ENCODE peak calls at places on chromosomes 16 and 17, in eight cellular contexts. I, X, C, Q, O, E, V and H are unnamed samples.

GRCh38 chr16:424033-424622 is 1.3 kb upstream of the RAB11FIP3 start:
- DNase-seq in Q (peak; percentile 45), V (peak; percentile 97), C (no peak), X (peak; percentile 2), E (no peak), I (peak; percentile 80), O (peak; percentile 58), H (peak; percentile 66)

GRCh38 chr17:7560172-7561027 is 1.3 kb upstream of the SENP3 start:
- DNase-seq in Q (peak; percentile 83), I (peak; percentile 66), C (no peak), V (no peak), X (peak; percentile 49), E (peak; percentile 33), O (peak; percentile 87), H (peak; percentile 80)

GRCh38 chr16:23865853-23866252 is 30.1 kb downstream of the PRKCB start:
- DNase-seq in I (no peak), O (no peak), X (no peak), Q (no peak), V (no peak), C (peak; percentile 19), E (no peak), H (no peak)

GRCh38 chr16:21158208-21159110 is at the start of gene LDAF1:
- DNase-seq in O (peak; percentile 93), V (peak; percentile 44), X (peak; percentile 46), I (peak; percentile 86), C (peak; percentile 68), Q (peak; percentile 81), E (peak; percentile 75), H (peak; percentile 87)

GRCh38 chr17:28579526-28579925 is 2.8 kb upstream of the ALDOC start:
- DNase-seq in V (no peak), C (no peak), X (no peak), Q (no peak), I (no peak), O (no peak), E (no peak), H (no peak)

GRCh38 chr17:39787743-39788484 is 50.2 kb downstream of the GRB7 start:
- DNase-seq in I (no peak), O (no peak), V (no peak), Q (no peak), E (no peak), C (no peak), X (no peak), H (no peak)

GRCh38 chr17:35460354-35460851 is 11.8 kb upstream of the SLFN13 start:
- DNase-seq in C (peak; percentile 34), Q (peak; percentile 75), O (peak; percentile 82), V (no peak), X (no peak), E (peak; percentile 31), I (peak; percentile 14), H (peak; percentile 86)

GRCh38 chr16:1530349-1530882 is 3.0 kb upstream of the TMEM204 start:
- DNase-seq in V (no peak), E (no peak), X (no peak), O (no peak), C (no peak), Q (no peak), I (no peak), H (no peak)

GRCh38 chr16:81449241-81449640 is 4.6 kb downstream of the CMIP start:
- DNase-seq in X (no peak), I (no peak), Q (no peak), V (no peak), O (no peak), E (no peak), C (no peak), H (no peak)

GRCh38 chr17:37182786-37183185 is 193.0 kb upstream of the C17orf78 start:
- DNase-seq in Q (no peak), C (no peak), I (no peak), E (no peak), X (no peak), O (no peak), V (no peak), H (no peak)

GRCh38 chr17:35520043-35520442 is 17.4 kb downstream of the SLFN12L start:
- DNase-seq in V (no peak), C (no peak), X (no peak), O (no peak), E (no peak), I (no peak), Q (no peak), H (no peak)

GRCh38 chr17:32654351-32654750 is 167.6 kb downstream of the CDK5R1 start:
- DNase-seq in O (no peak), E (no peak), V (no peak), C (no peak), Q (no peak), X (no peak), I (no peak), H (no peak)

GRCh38 chr16:78407191-78407590 is 307.7 kb downstream of the WWOX start:
- DNase-seq in E (no peak), V (no peak), I (no peak), O (no peak), X (no peak), C (no peak), Q (no peak), H (no peak)

GRCh38 chr17:44278006-44278405 is 10.1 kb upstream of the SLC4A1 start:
- DNase-seq in E (no peak), I (no peak), O (no peak), Q (no peak), V (peak; percentile 10), C (no peak), X (no peak), H (no peak)

GRCh38 chr17:77322534-77323412 is 182.0 kb downstream of the SEC14L1 start:
- DNase-seq in Q (peak; percentile 52), C (no peak), V (peak; percentile 99), E (no peak), I (peak; percentile 91), X (peak; percentile 82), O (peak; percentile 68), H (peak; percentile 81)

GRCh38 chr16:84482951-84483881 is 21.2 kb downstream of the MEAK7 start:
- DNase-seq in C (no peak), V (no peak), Q (no peak), E (no peak), X (no peak), I (no peak), O (peak; percentile 15), H (no peak)

GRCh38 chr16:17397499-17397891 is 73.3 kb downstream of the XYLT1 start:
- DNase-seq in Q (peak; percentile 56), X (no peak), E (no peak), O (peak; percentile 75), I (no peak), C (peak; percentile 12), V (no peak), H (peak; percentile 73)